ENCODE peak calls at places on chromosomes 12 and 14, in nine cellular contexts. I is activated naive CD4-positive, alpha-beta T cell; C is NCI-H2107; V is naive thymus-derived CD8-positive, alpha-beta T cell; F is NB4; L is RCC 7860; S is ovary; O is hepatocyte; R is AG08395. X is an unnamed sample.

GRCh38 chr14:26394114-26394855 is 203.5 kb downstream of the NOVA1 start:
- DNase-seq in I (no peak), C (no peak), V (no peak), F (no peak), L (no peak), S (no peak), O (no peak), R (peak), X (no peak)

GRCh38 chr12:5511644-5512584 is 80.0 kb downstream of the NTF3 start:
- DNase-seq in I (no peak), C (no peak), V (no peak), F (peak), L (no peak), S (peak), O (peak), R (peak), X (peak)

GRCh38 chr12:128707488-128707887 is 116.3 kb downstream of the SLC15A4 start:
- DNase-seq in I (no peak), C (no peak), V (no peak), F (no peak), L (no peak), S (no peak), O (no peak), R (no peak), X (no peak)

GRCh38 chr14:68124885-68125731 is 305.5 kb downstream of the RAD51B start:
- DNase-seq in I (no peak), C (no peak), V (no peak), F (no peak), L (peak), S (no peak), O (peak), R (peak), X (no peak)

GRCh38 chr12:21823581-21823980 is 49.1 kb upstream of the KCNJ8 start:
- DNase-seq in I (no peak), C (no peak), V (no peak), F (no peak), L (no peak), S (peak), O (no peak), R (no peak), X (no peak)

GRCh38 chr14:58659846-58660245 is 22.1 kb downstream of the DACT1 start:
- DNase-seq in I (no peak), C (no peak), V (no peak), F (no peak), L (no peak), S (no peak), O (no peak), R (no peak), X (no peak)

GRCh38 chr12:14059538-14059937 is 78.1 kb upstream of the GRIN2B start:
- DNase-seq in I (no peak), C (no peak), V (no peak), F (no peak), L (no peak), S (no peak), O (no peak), R (no peak), X (no peak)

GRCh38 chr12:118059645-118060275 is 1.2 kb downstream of the WSB2 start:
- DNase-seq in I (no peak), C (no peak), V (peak), F (peak), L (no peak), S (no peak), O (no peak), R (no peak), X (no peak)

GRCh38 chr12:95216704-95217376 is 427 bp downstream of the FGD6 start:
- DNase-seq in I (no peak), C (no peak), V (no peak), F (no peak), L (peak), S (no peak), O (no peak), R (no peak), X (no peak)

GRCh38 chr12:122413516-122414404 is 8.7 kb downstream of the CLIP1 start:
- DNase-seq in I (no peak), C (no peak), V (no peak), F (peak), L (no peak), S (no peak), O (no peak), R (peak), X (no peak)

X was measured in B cell.